ENCODE peak calls at places on chromosomes 6 and 20, in ten cellular contexts. I is upper lobe of left lung, T is lower lobe of right lung, O is small intestine, K is cardiac muscle cell, X is OCI-LY7, M is SK-N-SH, V is IMR-90, P is NT2/D1, A is brain microvascular endothelial cell. C is an unnamed sample.

GRCh38 chr6:43021270-43022047 is at the start of gene RRP36:
- DNase-seq in X (peak; percentile 80), O (peak; percentile 76), M (peak; percentile 91), I (peak; percentile 80), T (peak; percentile 91), V (peak; percentile 58), K (peak; percentile 86), P (no peak), A (peak; percentile 51), C (peak; percentile 78)

GRCh38 chr6:111870054-111870750 is 3.0 kb downstream of the FYN start:
- DNase-seq in O (no peak), M (no peak), A (no peak), X (peak; percentile 39), K (no peak), P (no peak), V (no peak), I (no peak), T (no peak), C (no peak)

GRCh38 chr6:22222469-22222868 is 74.4 kb downstream of the PRL start:
- DNase-seq in T (no peak), V (no peak), I (no peak), K (no peak), O (no peak), P (no peak), A (no peak), X (no peak), M (no peak), C (no peak)

GRCh38 chr6:74734901-74735300 is 471.0 kb downstream of the COL12A1 start:
- DNase-seq in V (no peak), T (no peak), K (no peak), A (no peak), M (no peak), I (no peak), P (no peak), X (no peak), O (no peak), C (no peak)

GRCh38 chr6:2111162-2111677 is 134.2 kb downstream of the GMDS start:
- DNase-seq in A (peak; percentile 63), T (no peak), M (no peak), K (no peak), V (peak; percentile 89), X (no peak), I (no peak), O (no peak), P (no peak), C (peak; percentile 55)

GRCh38 chr20:40265872-40266533 is 423.0 kb downstream of the MAFB start:
- DNase-seq in I (no peak), V (no peak), M (peak; percentile 35), X (peak; percentile 18), K (peak; percentile 45), T (no peak), A (peak; percentile 19), O (peak; percentile 59), P (no peak), C (no peak)

GRCh38 chr6:35906499-35906846 is 14.4 kb downstream of the SRPK1 start:
- DNase-seq in T (no peak), A (peak; percentile 46), O (no peak), P (no peak), I (no peak), M (no peak), V (peak; percentile 42), K (no peak), X (no peak), C (no peak)

GRCh38 chr6:152696543-152696942 is 1.2 kb upstream of the MYCT1 start:
- DNase-seq in O (no peak), K (no peak), X (no peak), P (no peak), V (peak; percentile 88), M (no peak), I (no peak), A (peak; percentile 84), T (no peak), C (no peak)

GRCh38 chr20:38242848-38243449 is 17.6 kb downstream of the KIAA1755 start:
- DNase-seq in I (no peak), K (no peak), O (no peak), M (peak; percentile 47), V (no peak), A (no peak), T (no peak), X (peak; percentile 55), P (peak; percentile 68), C (no peak)

GRCh38 chr6:15465212-15465611 is 197.6 kb downstream of the DTNBP1 start:
- DNase-seq in V (no peak), A (peak; percentile 34), X (no peak), T (no peak), O (no peak), I (no peak), P (no peak), K (no peak), M (no peak), C (no peak)

GRCh38 chr6:43814111-43814510 is 44.1 kb downstream of the VEGFA start:
- DNase-seq in M (no peak), K (no peak), I (no peak), O (no peak), V (no peak), T (no peak), X (no peak), A (no peak), P (no peak), C (no peak)

GRCh38 chr6:151409679-151410078 is 18.3 kb upstream of the ZBTB2 start:
- DNase-seq in X (no peak), T (no peak), I (no peak), A (no peak), V (no peak), K (no peak), O (no peak), M (no peak), P (no peak), C (no peak)

GRCh38 chr6:151414641-151415260 is 23.4 kb upstream of the ZBTB2 start:
- DNase-seq in I (no peak), M (no peak), X (no peak), A (no peak), T (no peak), K (no peak), O (no peak), V (no peak), P (no peak), C (no peak)

GRCh38 chr6:151409260-151409659 is 17.9 kb upstream of the ZBTB2 start:
- DNase-seq in M (no peak), P (no peak), I (no peak), T (no peak), A (no peak), V (no peak), K (no peak), O (no peak), X (no peak), C (no peak)

GRCh38 chr6:151413372-151414145 is 22.2 kb upstream of the ZBTB2 start:
- DNase-seq in K (no peak), P (no peak), O (peak; percentile 17), V (no peak), A (no peak), M (no peak), I (no peak), X (no peak), T (no peak), C (no peak)

GRCh38 chr6:151412905-151413304 is 21.5 kb upstream of the ZBTB2 start:
- DNase-seq in T (no peak), M (no peak), V (no peak), P (no peak), K (no peak), A (no peak), O (no peak), I (no peak), X (no peak), C (no peak)
- H3K36me3 ChIP-seq in T (peaks cover 61% of the 10 kb centered on the region), M (peaks cover 51% of the 10 kb centered on the region), V (peaks cover 41% of the 10 kb centered on the region), P (peaks cover 65% of the 10 kb centered on the region), K (peaks cover 19% of the 10 kb centered on the region), A (peaks cover 39% of the 10 kb centered on the region), O (no peaks in the 10 kb centered on the region), I (no peaks in the 10 kb centered on the region), X (peaks cover 95% of the 10 kb centered on the region), C (peaks cover 17% of the 10 kb centered on the region)

GRCh38 chr6:110103260-110103659 is 76.2 kb downstream of the WASF1 start:
- DNase-seq in I (no peak), A (no peak), P (no peak), V (no peak), K (no peak), T (no peak), M (no peak), X (no peak), O (no peak), C (peak; percentile 12)

GRCh38 chr6:110101885-110102284 is 77.6 kb downstream of the WASF1 start:
- DNase-seq in I (no peak), T (no peak), M (no peak), O (no peak), X (peak; percentile 86), K (no peak), P (no peak), A (no peak), V (no peak), C (peak; percentile 61)

GRCh38 chr6:110105296-110105695 is 74.2 kb downstream of the WASF1 start:
- DNase-seq in V (no peak), I (no peak), M (no peak), A (no peak), T (no peak), X (no peak), P (no peak), K (no peak), O (no peak), C (no peak)

GRCh38 chr6:110098511-110099116 is 80.9 kb downstream of the WASF1 start:
- DNase-seq in X (no peak), V (no peak), P (no peak), A (no peak), M (no peak), I (no peak), K (no peak), O (peak; percentile 2), T (no peak), C (no peak)

DNA sequence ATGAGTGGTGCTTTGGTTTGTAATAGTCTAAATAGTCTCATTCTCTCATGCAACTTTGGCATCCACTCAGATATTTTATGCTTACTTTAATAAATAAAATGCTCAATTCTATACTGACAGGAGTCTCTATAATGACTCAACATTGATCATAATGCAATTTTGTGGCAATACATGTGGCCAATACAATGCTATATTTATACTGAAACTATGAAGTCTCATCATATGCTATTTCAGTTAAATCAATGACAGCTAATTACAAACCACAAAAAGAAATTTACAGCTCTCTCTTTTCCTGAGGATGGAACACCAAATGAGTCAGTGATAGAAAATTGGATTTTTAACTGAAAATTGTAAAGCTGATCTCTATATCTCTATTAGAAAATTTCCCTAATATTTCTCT is 77.1 kb downstream of the WASF1 start:
- DNase-seq in A (no peak), I (no peak), K (no peak), V (no peak), O (no peak), M (no peak), T (no peak), X (no peak), P (no peak), C (peak; percentile 38)
- H3K36me3 ChIP-seq in A (peaks cover 8% of the 10 kb centered on the region), I (no peaks in the 10 kb centered on the region), K (peaks cover 44% of the 10 kb centered on the region), V (peaks cover 15% of the 10 kb centered on the region), O (no peaks in the 10 kb centered on the region), M (peaks cover 82% of the 10 kb centered on the region), T (no peaks in the 10 kb centered on the region), X (peaks cover 93% of the 10 kb centered on the region), P (peaks cover 32% of the 10 kb centered on the region), C (no peaks in the 10 kb centered on the region)

GRCh38 chr6:160089534-160089897 is 32.1 kb upstream of the SLC22A1 start:
- DNase-seq in V (no peak), X (no peak), I (no peak), P (no peak), K (no peak), T (no peak), A (no peak), M (no peak), O (no peak), C (no peak)
- H3K36me3 ChIP-seq in V (peaks cover 75% of the 10 kb centered on the region), X (peaks cover 68% of the 10 kb centered on the region), I (peaks cover 60% of the 10 kb centered on the region), P (peaks cover 87% of the 10 kb centered on the region), K (peaks cover 58% of the 10 kb centered on the region), T (peaks cover 99% of the 10 kb centered on the region), A (peaks cover 73% of the 10 kb centered on the region), M (peaks cover 80% of the 10 kb centered on the region), O (peaks cover 35% of the 10 kb centered on the region), C (peaks cover 46% of the 10 kb centered on the region)

GRCh38 chr20:62304331-62305148 is 1.7 kb downstream of the ADRM1 start:
- DNase-seq in V (no peak), M (no peak), I (no peak), P (no peak), T (no peak), K (no peak), O (peak; percentile 16), A (no peak), X (no peak), C (no peak)
- H3K36me3 ChIP-seq in V (peaks cover 51% of the 10 kb centered on the region), M (peaks cover 49% of the 10 kb centered on the region), I (peaks cover 34% of the 10 kb centered on the region), P (peaks cover 62% of the 10 kb centered on the region), T (peaks cover 52% of the 10 kb centered on the region), K (peaks cover 33% of the 10 kb centered on the region), O (peaks cover 9% of the 10 kb centered on the region), A (peaks cover 53% of the 10 kb centered on the region), X (peaks cover 62% of the 10 kb centered on the region), C (peaks cover 35% of the 10 kb centered on the region)